ENCODE peak calls at places on chromosomes 5 and 9, in five cellular contexts. One of them, this sample, is unnamed.
A peak's percentile ranks its signal among the peaks of the same experiment; 100 is the strongest.

GRCh38 chr9:111914749-111915424 is 18.3 kb downstream of the UGCG start:
- DNase-seq in CD8-positive, alpha-beta T cell: no peak
- DNase-seq in kidney: no peak
- DNase-seq in A549: no peak
- DNase-seq in A673: peak; percentile 37
- DNase-seq in this sample: no peak

GRCh38 chr5:175696139-175696854 is 38.4 kb downstream of the HRH2 start:
- DNase-seq in CD8-positive, alpha-beta T cell: peak; percentile 71
- DNase-seq in kidney: peak; percentile 85
- DNase-seq in A549: peak; percentile 73
- DNase-seq in A673: peak; percentile 68
- DNase-seq in this sample: peak; percentile 68

GRCh38 chr9:93667006-93667405 is 90.6 kb downstream of the PHF2 start:
- DNase-seq in CD8-positive, alpha-beta T cell: no peak
- DNase-seq in kidney: peak; percentile 61
- DNase-seq in A549: no peak
- DNase-seq in A673: no peak
- DNase-seq in this sample: no peak

GRCh38 chr5:38672059-38672791 is 115.8 kb upstream of the LIFR start:
- DNase-seq in CD8-positive, alpha-beta T cell: no peak
- DNase-seq in kidney: no peak
- DNase-seq in A549: peak; percentile 85
- DNase-seq in A673: peak; percentile 39
- DNase-seq in this sample: peak; percentile 73

GRCh38 chr9:129080312-129080607 is 651 bp upstream of the DOLPP1 start:
- DNase-seq in CD8-positive, alpha-beta T cell: no peak
- DNase-seq in kidney: no peak
- DNase-seq in A549: no peak
- DNase-seq in A673: no peak
- DNase-seq in this sample: no peak

GRCh38 chr5:113612060-113612496 is 98.6 kb downstream of the YTHDC2 start:
- DNase-seq in CD8-positive, alpha-beta T cell: no peak
- DNase-seq in kidney: no peak
- DNase-seq in A549: peak; percentile 35
- DNase-seq in A673: peak; percentile 52
- DNase-seq in this sample: peak; percentile 6

GRCh38 chr5:74622122-74622521 is 18.4 kb downstream of the ENC1 start:
- DNase-seq in CD8-positive, alpha-beta T cell: no peak
- DNase-seq in kidney: no peak
- DNase-seq in A549: no peak
- DNase-seq in A673: no peak
- DNase-seq in this sample: no peak

GRCh38 chr9:107487521-107488399 is 1.8 kb downstream of the KLF4 start:
- DNase-seq in CD8-positive, alpha-beta T cell: no peak
- DNase-seq in kidney: peak; percentile 87
- DNase-seq in A549: peak; percentile 69
- DNase-seq in A673: peak; percentile 40
- DNase-seq in this sample: no peak

GRCh38 chr5:116858705-116859333 is 284.2 kb upstream of the SEMA6A start:
- DNase-seq in CD8-positive, alpha-beta T cell: no peak
- DNase-seq in kidney: no peak
- DNase-seq in A549: no peak
- DNase-seq in A673: no peak
- DNase-seq in this sample: no peak

GRCh38 chr5:111278824-111279504 is 54.8 kb downstream of the CAMK4 start:
- DNase-seq in CD8-positive, alpha-beta T cell: peak; percentile 87
- DNase-seq in kidney: no peak
- DNase-seq in A549: peak; percentile 58
- DNase-seq in A673: peak; percentile 72
- DNase-seq in this sample: peak; percentile 60

GRCh38 chr9:101706261-101706798 is 32.1 kb downstream of the GRIN3A start:
- DNase-seq in CD8-positive, alpha-beta T cell: no peak
- DNase-seq in kidney: no peak
- DNase-seq in A549: no peak
- DNase-seq in A673: no peak
- DNase-seq in this sample: no peak

GRCh38 chr9:105291938-105292337 is 47.5 kb downstream of the SLC44A1 start:
- DNase-seq in CD8-positive, alpha-beta T cell: no peak
- DNase-seq in kidney: no peak
- DNase-seq in A549: no peak
- DNase-seq in A673: no peak
- DNase-seq in this sample: no peak

GRCh38 chr9:105295986-105296385 is 51.5 kb downstream of the SLC44A1 start:
- DNase-seq in CD8-positive, alpha-beta T cell: no peak
- DNase-seq in kidney: no peak
- DNase-seq in A549: no peak
- DNase-seq in A673: no peak
- DNase-seq in this sample: no peak

GRCh38 chr9:105291422-105291859 is 47.0 kb downstream of the SLC44A1 start:
- DNase-seq in CD8-positive, alpha-beta T cell: no peak
- DNase-seq in kidney: no peak
- DNase-seq in A549: no peak
- DNase-seq in A673: no peak
- DNase-seq in this sample: no peak

GRCh38 chr9:105295151-105295550 is 50.7 kb downstream of the SLC44A1 start:
- DNase-seq in CD8-positive, alpha-beta T cell: no peak
- DNase-seq in kidney: no peak
- DNase-seq in A549: no peak
- DNase-seq in A673: no peak
- DNase-seq in this sample: no peak

DNA sequence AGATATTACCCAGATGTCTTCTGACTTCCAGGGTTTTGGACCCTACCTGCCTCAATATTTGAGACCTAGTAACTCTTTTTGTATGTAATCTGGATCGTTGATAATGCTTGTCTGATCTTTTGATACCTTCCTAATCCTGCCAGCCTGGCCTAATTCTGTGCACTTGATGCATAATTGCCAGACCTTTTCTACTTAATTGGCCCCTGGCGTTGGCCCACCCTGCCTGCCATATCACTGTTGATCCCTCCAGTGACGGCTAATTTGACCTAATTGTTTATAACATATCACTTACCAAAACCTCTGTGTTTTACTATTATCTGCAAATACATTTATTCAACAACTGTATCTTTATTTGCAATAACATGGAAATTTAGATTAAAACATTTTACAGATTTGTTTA is 49.0 kb downstream of the SLC44A1 start:
- DNase-seq in CD8-positive, alpha-beta T cell: no peak
- DNase-seq in kidney: no peak
- DNase-seq in A549: no peak
- DNase-seq in A673: no peak
- DNase-seq in this sample: no peak
- H3K4me1 ChIP-seq in CD8-positive, alpha-beta T cell: no peaks in the 10 kb centered on the region
- H3K4me1 ChIP-seq in kidney: peaks cover 4% of the 10 kb centered on the region
- H3K4me1 ChIP-seq in A549: peaks cover 66% of the 10 kb centered on the region
- H3K4me1 ChIP-seq in A673: peaks cover 18% of the 10 kb centered on the region
- H3K4me1 ChIP-seq in this sample: peaks cover 27% of the 10 kb centered on the region

GRCh38 chr9:21440139-21440538 is at the start of gene IFNA1:
- DNase-seq in CD8-positive, alpha-beta T cell: no peak
- DNase-seq in kidney: no peak
- DNase-seq in A549: no peak
- DNase-seq in A673: no peak
- DNase-seq in this sample: no peak

GRCh38 chr9:21432640-21433425 is 7.4 kb upstream of the IFNA1 start:
- DNase-seq in CD8-positive, alpha-beta T cell: no peak
- DNase-seq in kidney: no peak
- DNase-seq in A549: no peak
- DNase-seq in A673: no peak
- DNase-seq in this sample: no peak

GRCh38 chr9:21434202-21435014 is 5.8 kb upstream of the IFNA1 start:
- DNase-seq in CD8-positive, alpha-beta T cell: peak; percentile 45
- DNase-seq in kidney: no peak
- DNase-seq in A549: peak; percentile 77
- DNase-seq in A673: peak; percentile 57
- DNase-seq in this sample: no peak
- TF ChIP-seq CTCF in CD8-positive, alpha-beta T cell: peak; percentile 60
- TF ChIP-seq CTCF in kidney: no peak
- TF ChIP-seq CTCF in A549: peak; percentile 86
- TF ChIP-seq CTCF in A673: peak; percentile 59
- TF ChIP-seq CTCF in this sample: peak; percentile 48

DNA sequence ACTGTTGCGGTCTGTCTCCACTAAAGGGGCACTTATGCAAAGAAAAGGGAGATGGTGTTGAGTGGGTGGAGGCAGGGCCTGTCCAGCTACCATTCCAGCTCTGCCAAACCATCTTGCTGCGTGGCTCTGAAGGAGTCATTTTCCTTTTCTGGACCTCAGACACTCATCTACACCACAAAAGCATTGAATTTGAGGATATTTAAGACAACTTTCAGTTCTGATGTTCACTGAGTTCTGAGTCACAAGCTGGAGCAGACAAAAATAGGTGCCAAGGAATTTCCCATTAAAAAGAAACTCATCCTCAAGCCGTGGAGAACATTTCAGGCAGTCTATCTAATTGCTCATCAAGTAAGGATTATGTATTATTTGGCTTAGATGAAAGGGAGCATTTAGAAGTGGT is 195.0 kb upstream of the TBC1D2 start:
- DNase-seq in CD8-positive, alpha-beta T cell: no peak
- DNase-seq in kidney: no peak
- DNase-seq in A549: no peak
- DNase-seq in A673: no peak
- DNase-seq in this sample: no peak
- H3K4me1 ChIP-seq in CD8-positive, alpha-beta T cell: no peaks in the 10 kb centered on the region
- H3K4me1 ChIP-seq in kidney: no peaks in the 10 kb centered on the region
- H3K4me1 ChIP-seq in A549: no peaks in the 10 kb centered on the region
- H3K4me1 ChIP-seq in A673: no peaks in the 10 kb centered on the region
- H3K4me1 ChIP-seq in this sample: no peaks in the 10 kb centered on the region

GRCh38 chr5:139670369-139671095 is 22.4 kb downstream of the CXXC5 start:
- DNase-seq in CD8-positive, alpha-beta T cell: peak; percentile 34
- DNase-seq in kidney: peak; percentile 76
- DNase-seq in A549: no peak
- DNase-seq in A673: no peak
- DNase-seq in this sample: no peak
- TF ChIP-seq CTCF in CD8-positive, alpha-beta T cell: peak; percentile 28
- TF ChIP-seq CTCF in kidney: no peak
- TF ChIP-seq CTCF in A549: peak; percentile 26
- TF ChIP-seq CTCF in A673: peak; percentile 45
- TF ChIP-seq CTCF in this sample: no peak